ENCODE peak calls at places on chromosome 1, in ten cellular contexts. V is endodermal cell; M is activated naive CD8-positive, alpha-beta T cell treated with anti-CD3 and anti-CD28 coated beads, Interleukin-2, amount 10 ng/mL, durations not matched to agents 7 days and 5 days; L is fibroblast of mammary gland; K is stimulated activated CD8-positive, alpha-beta memory T cell treated with anti-CD3 and anti-CD28 coated beads, Interleukin-2, amount 100 ng/mL, for 1 hour; J is neural crest cell; R is breast epithelium; U is neural progenitor cell; Y is cardiac septum; O is activated CD4-positive, alpha-beta T cell treated with anti-CD3 and anti-CD28 coated beads, Interleukin-2, amount 50 U/mL, for 1 hour. Q is an unnamed sample.

GRCh38 chr1:156577512-156577911 is 2.0 kb upstream of the TTC24 start:
- DNase-seq in V (no peak), M (no peak), L (no peak), K (no peak), J (no peak), R (no peak), U (no peak), Y (no peak), O (no peak), Q (no peak)

GRCh38 chr1:10754571-10755329 is 41.7 kb downstream of the CASZ1 start:
- DNase-seq in V (no peak), M (no peak), L (no peak), K (no peak), J (no peak), R (no peak), U (no peak), Y (no peak), O (no peak), Q (no peak)

GRCh38 chr1:111848852-111849545 is 93.3 kb downstream of the DDX20 start:
- DNase-seq in V (no peak), M (no peak), L (no peak), K (no peak), J (no peak), R (no peak), U (no peak), Y (no peak), O (no peak), Q (no peak)

GRCh38 chr1:231931846-231932454 is 305.4 kb downstream of the DISC1 start:
- DNase-seq in V (peak), M (peak), L (peak), K (no peak), J (peak), R (no peak), U (no peak), Y (no peak), O (peak), Q (no peak)

GRCh38 chr1:53450225-53450624 is 9.0 kb upstream of the DMRTB1 start:
- DNase-seq in V (peak), M (no peak), L (no peak), K (no peak), J (no peak), R (no peak), U (peak), Y (no peak), O (no peak), Q (no peak)

GRCh38 chr1:74733616-74734484 is 898 bp downstream of the TYW3 start:
- DNase-seq in V (no peak), M (no peak), L (peak), K (no peak), J (peak), R (no peak), U (peak), Y (no peak), O (peak), Q (no peak)

GRCh38 chr1:200468264-200469001 is 58.6 kb upstream of the ZNF281 start:
- DNase-seq in V (no peak), M (no peak), L (peak), K (no peak), J (no peak), R (no peak), U (no peak), Y (no peak), O (no peak), Q (no peak)

GRCh38 chr1:36119451-36119850 is 5.6 kb downstream of the COL8A2 start:
- DNase-seq in V (no peak), M (no peak), L (no peak), K (no peak), J (no peak), R (peak), U (no peak), Y (no peak), O (no peak), Q (no peak)

GRCh38 chr1:204147392-204148097 is 4.3 kb downstream of the ETNK2 start:
- DNase-seq in V (peak), M (no peak), L (no peak), K (no peak), J (no peak), R (no peak), U (no peak), Y (no peak), O (no peak), Q (no peak)

GRCh38 chr1:161792740-161793139 is 26.6 kb downstream of the ATF6 start:
- DNase-seq in V (no peak), M (no peak), L (peak), K (no peak), J (no peak), R (no peak), U (peak), Y (no peak), O (no peak), Q (no peak)

GRCh38 chr1:14160766-14161165 is 437.7 kb upstream of the KAZN start:
- DNase-seq in V (no peak), M (no peak), L (no peak), K (no peak), J (no peak), R (no peak), U (no peak), Y (no peak), O (no peak), Q (no peak)

GRCh38 chr1:44031051-44031899 is at the start of gene SLC6A9:
- DNase-seq in V (peak), M (no peak), L (peak), K (peak), J (peak), R (peak), U (peak), Y (no peak), O (peak), Q (peak)

GRCh38 chr1:226546926-226547325 is 1.6 kb upstream of the STUM start:
- DNase-seq in V (no peak), M (no peak), L (no peak), K (no peak), J (no peak), R (no peak), U (no peak), Y (no peak), O (no peak), Q (no peak)

GRCh38 chr1:71303617-71304041 is 222.8 kb upstream of the ZRANB2 start:
- DNase-seq in V (no peak), M (no peak), L (peak), K (no peak), J (no peak), R (no peak), U (no peak), Y (no peak), O (no peak), Q (no peak)

GRCh38 chr1:87119741-87120140 is 205.3 kb downstream of the HS2ST1 start:
- DNase-seq in V (peak), M (no peak), L (no peak), K (no peak), J (no peak), R (no peak), U (no peak), Y (no peak), O (no peak), Q (no peak)

GRCh38 chr1:54125671-54126070 is 27.1 kb downstream of the CDCP2 start:
- DNase-seq in V (peak), M (no peak), L (no peak), K (no peak), J (no peak), R (no peak), U (peak), Y (no peak), O (no peak), Q (no peak)

GRCh38 chr1:225817611-225818061 is 7.7 kb downstream of the EPHX1 start:
- DNase-seq in V (peak), M (no peak), L (peak), K (no peak), J (no peak), R (peak), U (no peak), Y (peak), O (no peak), Q (peak)

GRCh38 chr1:179425186-179425585 is 59.4 kb downstream of the AXDND1 start:
- DNase-seq in V (peak), M (no peak), L (no peak), K (no peak), J (no peak), R (no peak), U (no peak), Y (no peak), O (no peak), Q (no peak)